ENCODE peak calls at places on chromosomes 13 and 19, in eight cellular contexts. A is astrocyte of the spinal cord, Z is pancreas, J is GM06990, O is OCI-LY7, M is PC-3, Q is right cardiac atrium, D is cardiac fibroblast. L is an unnamed sample.

GRCh38 chr13:95540848-95541247 is 11.7 kb upstream of the CLDN10 start:
- DNase-seq in A (no peak), Z (peak), J (no peak), O (no peak), M (no peak), Q (peak), D (no peak), L (no peak)

GRCh38 chr19:6216996-6217751 is 62.6 kb downstream of the MLLT1 start:
- DNase-seq in A (peak), Z (no peak), J (no peak), O (no peak), M (no peak), Q (peak), D (peak), L (no peak)

GRCh38 chr19:43672061-43672679 is 2.2 kb upstream of the PLAUR start:
- DNase-seq in A (no peak), Z (no peak), J (no peak), O (no peak), M (no peak), Q (no peak), D (no peak), L (no peak)

GRCh38 chr13:50529154-50529882 is 314.2 kb downstream of the DLEU7 start:
- DNase-seq in A (peak), Z (peak), J (peak), O (no peak), M (peak), Q (peak), D (peak), L (no peak)

GRCh38 chr19:10262771-10263170 is 8.1 kb upstream of the ICAM1 start:
- DNase-seq in A (no peak), Z (no peak), J (no peak), O (no peak), M (peak), Q (no peak), D (peak), L (no peak)

GRCh38 chr13:96223231-96223630 is 133.3 kb downstream of the HS6ST3 start:
- DNase-seq in A (no peak), Z (no peak), J (no peak), O (no peak), M (no peak), Q (peak), D (no peak), L (no peak)

GRCh38 chr19:51025809-51026553 is 435 bp downstream of the KLK11 start:
- DNase-seq in A (no peak), Z (peak), J (no peak), O (no peak), M (no peak), Q (peak), D (no peak), L (no peak)

GRCh38 chr19:38617764-38618589 is at the start of gene MAP4K1:
- DNase-seq in A (no peak), Z (peak), J (peak), O (peak), M (no peak), Q (peak), D (no peak), L (peak)

GRCh38 chr13:64672751-64673150 is 2557.4 kb downstream of the PCDH9 start:
- DNase-seq in A (no peak), Z (no peak), J (no peak), O (no peak), M (no peak), Q (no peak), D (no peak), L (no peak)

GRCh38 chr19:41456342-41456918 is 13.5 kb downstream of the ERICH4 start:
- DNase-seq in A (peak), Z (no peak), J (no peak), O (no peak), M (no peak), Q (no peak), D (peak), L (no peak)

GRCh38 chr19:48969276-48970138 is 4.4 kb downstream of the FTL start:
- DNase-seq in A (no peak), Z (peak), J (no peak), O (peak), M (no peak), Q (peak), D (peak), L (no peak)

GRCh38 chr13:31050486-31051400 is 111.0 kb downstream of the HSPH1 start:
- DNase-seq in A (peak), Z (no peak), J (no peak), O (no peak), M (peak), Q (no peak), D (peak), L (no peak)

GRCh38 chr13:107864543-107865460 is 350.5 kb downstream of the LIG4 start:
- DNase-seq in A (peak), Z (no peak), J (no peak), O (peak), M (peak), Q (no peak), D (peak), L (no peak)

GRCh38 chr19:51712461-51713081 is 11.2 kb downstream of the HAS1 start:
- DNase-seq in A (peak), Z (no peak), J (no peak), O (peak), M (peak), Q (no peak), D (peak), L (no peak)

GRCh38 chr13:36736119-36736726 is 62.4 kb downstream of the SERTM1 start:
- DNase-seq in A (peak), Z (peak), J (no peak), O (peak), M (peak), Q (no peak), D (peak), L (peak)

GRCh38 chr19:44757057-44757734 is 8.7 kb downstream of the BCL3 start:
- DNase-seq in A (peak), Z (peak), J (no peak), O (no peak), M (no peak), Q (peak), D (peak), L (no peak)

GRCh38 chr19:4067396-4068057 is 828 bp upstream of the ZBTB7A start:
- DNase-seq in A (no peak), Z (peak), J (no peak), O (peak), M (no peak), Q (peak), D (no peak), L (no peak)

GRCh38 chr19:14062558-14062855 is 631 bp upstream of the PALM3 start:
- DNase-seq in A (no peak), Z (no peak), J (no peak), O (no peak), M (no peak), Q (no peak), D (no peak), L (no peak)
- H3K4me3 ChIP-seq in A (no peak), Z (no peak), J (no peak), O (no peak), M (no peak), Q (no peak), D (no peak), L (no peak)

DNA sequence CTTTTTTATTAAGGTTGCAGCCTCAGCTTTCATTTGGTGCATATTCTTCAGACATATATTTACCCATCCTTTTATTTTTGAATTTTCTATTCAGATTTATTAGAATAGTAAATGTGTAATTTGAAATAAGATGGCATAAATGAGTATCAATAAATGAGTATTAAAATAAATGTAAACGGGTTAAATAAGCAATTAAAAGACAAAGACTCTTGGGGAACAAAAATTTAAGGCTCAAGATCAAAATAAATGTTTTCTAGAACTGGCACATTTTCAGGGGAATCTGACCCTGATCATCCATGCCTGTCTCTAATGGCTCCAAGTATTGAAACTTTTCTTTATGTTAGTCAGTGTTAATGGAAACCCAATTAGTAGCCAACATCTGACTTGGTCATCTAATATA is 3.0 kb downstream of the OR10H3 start:
- DNase-seq in A (no peak), Z (no peak), J (no peak), O (no peak), M (no peak), Q (no peak), D (no peak), L (no peak)
- H3K4me3 ChIP-seq in A (no peak), Z (no peak), J (no peak), O (no peak), M (no peak), Q (no peak), D (no peak), L (no peak)

GRCh38 chr19:31139871-31140505 is 209.2 kb downstream of the TSHZ3 start:
- DNase-seq in A (peak), Z (no peak), J (no peak), O (no peak), M (peak), Q (no peak), D (peak), L (no peak)
- H3K4me3 ChIP-seq in A (no peak), Z (no peak), J (no peak), O (no peak), M (no peak), Q (no peak), D (no peak), L (no peak)

GRCh38 chr13:113488283-113488682 is 2.2 kb downstream of the DCUN1D2 start:
- DNase-seq in A (no peak), Z (no peak), J (no peak), O (no peak), M (no peak), Q (no peak), D (no peak), L (no peak)
- H3K4me3 ChIP-seq in A (no peak), Z (no peak), J (no peak), O (peak), M (peak), Q (no peak), D (no peak), L (no peak)

GRCh38 chr19:55325172-55325571 is at the start of gene TMEM150B:
- DNase-seq in A (no peak), Z (no peak), J (no peak), O (no peak), M (no peak), Q (peak), D (no peak), L (peak)
- H3K4me3 ChIP-seq in A (no peak), Z (no peak), J (no peak), O (no peak), M (no peak), Q (no peak), D (no peak), L (no peak)

GRCh38 chr19:11821474-11821873 is 7.4 kb downstream of the ZNF440 start:
- DNase-seq in A (no peak), Z (no peak), J (no peak), O (no peak), M (peak), Q (no peak), D (peak), L (no peak)
- H3K4me3 ChIP-seq in A (no peak), Z (no peak), J (no peak), O (no peak), M (no peak), Q (no peak), D (no peak), L (no peak)

L was measured in HL-60.